ENCODE peak calls at places on chromosomes 13 and 19, in nine cellular contexts. T, U, H, V, I, K, A, P and X are unnamed samples.
A peak's percentile ranks its signal among the peaks of the same experiment; 100 is the strongest.

GRCh38 chr13:104984296-104984818 is 1551.1 kb downstream of the EFNB2 start:
- DNase-seq in T (no peak), U (peak; percentile 11), H (no peak), V (peak; percentile 55), I (no peak), K (no peak), A (peak; percentile 49), P (no peak), X (peak; percentile 63)

GRCh38 chr13:69618838-69619237 is 488.8 kb upstream of the ATXN8OS start:
- DNase-seq in T (no peak), U (no peak), H (no peak), V (no peak), I (no peak), K (no peak), A (no peak), P (no peak), X (no peak)

GRCh38 chr13:46629811-46630413 is 76.9 kb downstream of the LRCH1 start:
- DNase-seq in T (no peak), U (no peak), H (no peak), V (no peak), I (no peak), K (no peak), A (no peak), P (no peak), X (no peak)

GRCh38 chr13:106349080-106349841 is 186.2 kb downstream of the EFNB2 start:
- DNase-seq in T (no peak), U (peak; percentile 37), H (peak; percentile 23), V (no peak), I (peak; percentile 78), K (no peak), A (no peak), P (peak; percentile 44), X (no peak)

GRCh38 chr19:48552406-48553322 is 692 bp downstream of the SULT2B1 start:
- DNase-seq in T (no peak), U (no peak), H (no peak), V (no peak), I (no peak), K (no peak), A (no peak), P (no peak), X (no peak)

GRCh38 chr13:98761979-98762616 is 9.6 kb upstream of the SLC15A1 start:
- DNase-seq in T (no peak), U (no peak), H (no peak), V (no peak), I (no peak), K (no peak), A (no peak), P (no peak), X (no peak)

GRCh38 chr19:2221250-2221831 is 14.8 kb downstream of the PLEKHJ1 start:
- DNase-seq in T (peak; percentile 30), U (no peak), H (peak; percentile 88), V (no peak), I (no peak), K (no peak), A (peak; percentile 77), P (no peak), X (no peak)

GRCh38 chr19:18202759-18203407 is 959 bp downstream of the RAB3A start:
- DNase-seq in T (no peak), U (no peak), H (no peak), V (peak; percentile 39), I (no peak), K (no peak), A (peak; percentile 49), P (peak; percentile 57), X (peak; percentile 76)

GRCh38 chr13:99220199-99220931 is 19.7 kb downstream of the UBAC2 start:
- DNase-seq in T (no peak), U (no peak), H (no peak), V (peak; percentile 65), I (no peak), K (no peak), A (no peak), P (no peak), X (no peak)

GRCh38 chr13:42137856-42138537 is 89.5 kb downstream of the DGKH start:
- DNase-seq in T (no peak), U (no peak), H (no peak), V (no peak), I (no peak), K (no peak), A (no peak), P (no peak), X (no peak)

GRCh38 chr13:99356216-99357089 is 49.3 kb upstream of the GPR183 start:
- DNase-seq in T (no peak), U (peak; percentile 100), H (peak; percentile 33), V (peak; percentile 86), I (no peak), K (peak; percentile 78), A (peak; percentile 68), P (peak; percentile 34), X (no peak)

GRCh38 chr13:39284801-39285388 is 246.6 kb downstream of the NHLRC3 start:
- DNase-seq in T (no peak), U (no peak), H (no peak), V (no peak), I (no peak), K (no peak), A (no peak), P (no peak), X (no peak)

GRCh38 chr13:110648848-110649421 is 33.6 kb downstream of the NAXD start:
- DNase-seq in T (no peak), U (no peak), H (no peak), V (no peak), I (no peak), K (no peak), A (no peak), P (no peak), X (no peak)

GRCh38 chr19:45137179-45137761 is 23.5 kb downstream of the NKPD1 start:
- DNase-seq in T (no peak), U (no peak), H (no peak), V (no peak), I (no peak), K (no peak), A (no peak), P (no peak), X (no peak)